ENCODE peak calls at places on chromosomes 2 and 18, in ten cellular contexts. W is hepatocyte, F is IMR-90, Y is Peyer's patch, P is fibroblast of mammary gland, B is epithelial cell of esophagus, T is GM12865, L is pancreas, A is cardiac muscle cell, V is right atrium auricular region. C is an unnamed sample.

GRCh38 chr18:55592572-55592971 is 4.6 kb upstream of the TCF4 start:
- DNase-seq in P (no peak), Y (no peak), L (no peak), B (no peak), F (peak), A (no peak), W (no peak), T (no peak), V (no peak), C (peak)

GRCh38 chr2:211766689-211767088 is 771.9 kb downstream of the ERBB4 start:
- DNase-seq in V (no peak), Y (no peak), T (no peak), B (peak), L (peak), P (no peak), W (peak), A (no peak), F (no peak), C (no peak)

GRCh38 chr2:79512442-79513401 is at the start of gene CTNNA2:
- DNase-seq in L (peak), F (no peak), W (peak), B (peak), Y (no peak), A (peak), T (no peak), V (no peak), P (peak), C (peak)

GRCh38 chr18:58490238-58490637 is 138.7 kb downstream of the ALPK2 start:
- DNase-seq in A (no peak), L (no peak), T (no peak), Y (no peak), P (no peak), V (no peak), W (no peak), F (no peak), B (no peak), C (no peak)

GRCh38 chr2:96156011-96156820 is 11.0 kb upstream of the DUSP2 start:
- DNase-seq in Y (no peak), A (no peak), W (no peak), P (no peak), V (no peak), L (no peak), B (no peak), T (peak), F (no peak), C (no peak)

GRCh38 chr18:22839488-22839930 is 93.6 kb upstream of the RBBP8 start:
- DNase-seq in L (no peak), T (no peak), B (no peak), F (no peak), A (no peak), W (no peak), Y (no peak), V (no peak), P (no peak), C (no peak)

GRCh38 chr2:47414682-47415458 is 11.9 kb downstream of the MSH2 start:
- DNase-seq in A (no peak), V (no peak), L (no peak), P (no peak), Y (no peak), F (no peak), T (no peak), W (no peak), B (no peak), C (no peak)

GRCh38 chr2:71922501-71923142 is 225.0 kb downstream of the CYP26B1 start:
- DNase-seq in A (no peak), W (no peak), T (no peak), V (no peak), B (no peak), L (no peak), P (no peak), F (no peak), Y (no peak), C (no peak)

GRCh38 chr18:74230922-74231714 is 60.6 kb downstream of the CYB5A start:
- DNase-seq in V (no peak), P (no peak), B (peak), T (no peak), L (peak), F (no peak), A (no peak), W (no peak), Y (no peak), C (no peak)

GRCh38 chr2:200616656-200617055 is 30.8 kb downstream of the AOX1 start:
- DNase-seq in F (peak), T (no peak), W (no peak), L (no peak), B (no peak), V (no peak), Y (no peak), A (no peak), P (peak), C (peak)

GRCh38 chr2:200615247-200615646 is 29.4 kb downstream of the AOX1 start:
- DNase-seq in B (peak), F (peak), T (peak), A (no peak), V (no peak), L (no peak), W (peak), P (peak), Y (no peak), C (peak)

GRCh38 chr2:200618051-200618419 is 32.2 kb downstream of the AOX1 start:
- DNase-seq in L (no peak), Y (no peak), A (no peak), B (no peak), V (no peak), F (no peak), T (no peak), P (no peak), W (no peak), C (no peak)

GRCh38 chr2:200617089-200618050 is 31.6 kb downstream of the AOX1 start:
- DNase-seq in A (no peak), W (no peak), B (no peak), L (no peak), P (peak), V (no peak), T (peak), Y (no peak), F (no peak), C (peak)

DNA sequence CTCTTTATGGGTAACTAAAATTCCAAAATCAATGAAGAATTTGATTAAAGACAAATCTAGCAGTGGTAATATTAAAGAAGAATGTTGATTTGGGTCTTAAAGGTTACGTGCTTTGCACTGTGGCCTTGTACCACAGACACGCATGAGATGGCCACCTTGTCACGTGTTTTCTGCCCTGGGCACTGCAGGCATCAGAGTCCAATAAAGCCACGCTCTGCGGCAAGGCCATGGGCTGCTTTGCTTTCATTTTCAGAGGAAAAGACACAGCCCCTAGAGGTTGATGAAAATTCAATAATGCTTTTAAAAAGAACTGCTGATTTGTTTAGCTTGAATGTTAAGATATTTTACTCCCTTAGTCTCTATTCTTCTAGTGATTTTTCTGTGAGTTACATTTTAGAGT is 30.4 kb downstream of the AOX1 start:
- DNase-seq in F (no peak), V (no peak), T (no peak), B (no peak), L (peak), P (no peak), W (no peak), Y (no peak), A (no peak), C (no peak)
- TF ChIP-seq CTCF in F (no peak), V (no peak), T (no peak), B (no peak), L (no peak), P (no peak), W (no peak), Y (no peak), A (no peak), C (no peak)

DNA sequence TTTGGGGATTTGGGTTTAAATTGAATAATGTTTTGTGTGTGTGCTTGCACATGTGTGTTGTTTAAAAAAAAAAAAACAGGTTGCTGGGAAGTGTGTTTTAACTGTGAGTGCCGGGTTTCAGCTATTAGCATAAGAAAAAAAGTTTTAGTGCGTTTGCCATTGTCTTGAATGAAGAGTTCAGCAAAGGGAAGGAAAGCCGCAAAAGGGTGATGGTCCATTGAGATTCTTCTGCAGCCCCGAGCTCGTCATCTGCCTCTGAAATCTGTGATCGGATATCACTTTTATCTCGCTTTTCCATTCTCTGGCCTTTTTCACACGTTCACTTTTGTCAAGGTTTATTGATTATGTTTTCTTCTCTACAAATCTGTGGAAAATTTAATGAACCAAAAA is 4.7 kb downstream of the GLI2 start:
- DNase-seq in W (no peak), L (no peak), Y (no peak), T (no peak), V (peak), P (no peak), A (no peak), F (no peak), B (no peak), C (no peak)
- H3K4me3 ChIP-seq in W (no peak), L (no peak), Y (no peak), T (no peak), V (no peak), P (no peak), A (no peak), F (no peak), B (no peak), C (no peak)

GRCh38 chr2:24490674-24491625 is at the start of gene NCOA1:
- DNase-seq in F (peak), W (peak), V (peak), P (peak), Y (peak), B (peak), L (peak), A (peak), T (peak), C (peak)
- TF ChIP-seq CTCF in F (peak), W (peak), V (no peak), P (no peak), Y (peak), B (no peak), L (no peak), A (no peak), T (peak), C (peak)

GRCh38 chr2:1929001-1929400 is 184.7 kb upstream of the PXDN start:
- DNase-seq in W (no peak), V (peak), L (no peak), Y (no peak), A (no peak), B (no peak), P (no peak), F (no peak), T (no peak), C (no peak)
- H3K4me3 ChIP-seq in W (no peak), V (no peak), L (no peak), Y (no peak), A (no peak), B (no peak), P (no peak), F (no peak), T (no peak), C (no peak)

GRCh38 chr2:162938387-162938786 is 99.8 kb upstream of the KCNH7 start:
- DNase-seq in Y (no peak), F (no peak), B (no peak), T (no peak), V (no peak), W (no peak), A (no peak), L (no peak), P (no peak), C (no peak)
- TF ChIP-seq CTCF in Y (no peak), F (no peak), B (no peak), T (no peak), V (no peak), W (no peak), A (no peak), L (no peak), P (no peak), C (no peak)

GRCh38 chr2:118882693-118883336 is 35.4 kb upstream of the EN1 start:
- DNase-seq in Y (peak), B (peak), L (peak), V (peak), W (peak), A (peak), F (peak), T (peak), P (peak), C (peak)
- H3K4me3 ChIP-seq in Y (peak), B (no peak), L (no peak), V (peak), W (no peak), A (no peak), F (no peak), T (no peak), P (peak), C (peak)